ENCODE peak calls at places on chromosomes 11 and 22, in nine cellular contexts. X, V, H, G, L, Y, W, U and T are unnamed samples.
A peak's percentile ranks its signal among the peaks of the same experiment; 100 is the strongest.

GRCh38 chr11:14645247-14645912 is 1.8 kb downstream of the PDE3B start:
- DNase-seq in X (no peak), V (no peak), H (no peak), G (no peak), L (peak; percentile 22), Y (peak; percentile 58), W (peak; percentile 31), U (no peak), T (no peak)

GRCh38 chr11:112289588-112290461 is 29.2 kb upstream of the PLET1 start:
- DNase-seq in X (peak; percentile 82), V (peak; percentile 73), H (peak; percentile 88), G (peak; percentile 85), L (no peak), Y (peak; percentile 84), W (peak; percentile 35), U (peak; percentile 82), T (peak; percentile 88)

GRCh38 chr11:48006301-48006992 is 26.1 kb downstream of the PTPRJ start:
- DNase-seq in X (no peak), V (no peak), H (no peak), G (no peak), L (peak; percentile 78), Y (no peak), W (peak; percentile 79), U (no peak), T (peak; percentile 69)

GRCh38 chr11:18563090-18563730 is 25.3 kb downstream of the UEVLD start:
- DNase-seq in X (no peak), V (no peak), H (no peak), G (no peak), L (no peak), Y (no peak), W (no peak), U (no peak), T (no peak)

GRCh38 chr22:50469377-50470305 is 5.2 kb downstream of the SBF1 start:
- DNase-seq in X (peak; percentile 82), V (peak; percentile 93), H (peak; percentile 95), G (no peak), L (peak; percentile 42), Y (peak; percentile 97), W (peak; percentile 13), U (peak; percentile 58), T (no peak)

GRCh38 chr22:35155403-35156025 is 89.6 kb downstream of the ISX start:
- DNase-seq in X (no peak), V (no peak), H (no peak), G (no peak), L (no peak), Y (no peak), W (no peak), U (no peak), T (no peak)

GRCh38 chr11:103631841-103632240 is 404.6 kb upstream of the DDI1 start:
- DNase-seq in X (no peak), V (no peak), H (no peak), G (no peak), L (no peak), Y (no peak), W (no peak), U (no peak), T (no peak)

GRCh38 chr11:61281581-61282250 is 13.4 kb downstream of the VWCE start:
- DNase-seq in X (peak; percentile 29), V (no peak), H (peak; percentile 81), G (peak; percentile 79), L (no peak), Y (no peak), W (no peak), U (no peak), T (peak; percentile 84)

GRCh38 chr11:133234883-133235282 is 297.4 kb downstream of the OPCML start:
- DNase-seq in X (no peak), V (no peak), H (no peak), G (no peak), L (no peak), Y (no peak), W (no peak), U (no peak), T (no peak)

GRCh38 chr11:1660025-1660867 is 30.7 kb downstream of the KRTAP5-5 start:
- DNase-seq in X (no peak), V (no peak), H (no peak), G (no peak), L (no peak), Y (no peak), W (no peak), U (no peak), T (peak; percentile 24)

DNA sequence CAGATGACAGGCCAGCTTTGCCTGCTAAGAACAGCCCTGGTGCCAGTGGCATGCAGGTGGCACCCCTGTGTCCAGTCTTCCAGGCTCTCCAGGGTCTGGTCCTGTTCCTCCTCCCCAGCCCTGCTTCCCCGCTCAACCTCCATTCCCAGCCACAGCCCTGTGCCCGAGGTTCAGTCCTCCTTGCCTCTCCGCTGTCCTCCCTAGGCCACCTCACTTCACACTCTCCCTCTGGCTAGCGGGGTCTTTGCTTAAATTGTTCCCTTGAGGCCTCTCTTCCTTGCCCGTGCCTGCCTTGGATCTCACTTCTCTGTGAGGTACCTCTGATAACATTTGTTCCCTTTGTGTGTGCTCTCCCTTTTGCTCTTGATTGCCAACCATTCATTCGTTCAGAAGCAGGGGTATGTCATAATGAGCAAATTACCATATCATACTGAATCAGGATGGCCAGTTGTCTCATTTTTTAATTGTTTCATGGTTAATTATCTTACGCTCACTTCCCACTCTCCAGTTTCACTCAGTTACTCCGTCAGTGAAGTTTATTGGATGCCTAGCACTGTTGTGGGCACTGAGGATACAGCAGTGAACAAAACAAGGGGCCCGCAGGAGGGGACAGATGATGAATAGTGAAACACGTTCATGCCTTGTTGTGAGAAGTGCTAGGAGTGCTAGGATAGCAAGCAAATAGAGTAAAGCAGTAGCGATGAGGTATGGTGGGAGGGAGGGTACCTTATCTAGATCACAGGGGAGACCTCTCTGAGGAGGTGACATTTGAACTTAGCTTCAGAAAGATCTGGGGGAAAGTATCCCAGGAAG is 7.4 kb downstream of the BMAL1 start:
- DNase-seq in X (no peak), V (no peak), H (no peak), G (no peak), L (no peak), Y (no peak), W (no peak), U (no peak), T (no peak)
- H3K4me1 ChIP-seq in X (peaks cover 27% of the 10 kb centered on the region), V (peaks cover 16% of the 10 kb centered on the region), H (peaks cover 33% of the 10 kb centered on the region), G (no peaks in the 10 kb centered on the region), L (peaks cover 13% of the 10 kb centered on the region), Y (peaks cover 54% of the 10 kb centered on the region), W (peaks cover 3% of the 10 kb centered on the region), U (no peaks in the 10 kb centered on the region), T (peaks cover 3% of the 10 kb centered on the region)

GRCh38 chr11:70076461-70076931 is 1.6 kb upstream of the ANO1 start:
- DNase-seq in X (peak; percentile 65), V (peak; percentile 7), H (no peak), G (no peak), L (no peak), Y (no peak), W (no peak), U (no peak), T (peak; percentile 67)

GRCh38 chr11:70078095-70078795 is at the start of gene ANO1:
- DNase-seq in X (peak; percentile 42), V (peak; percentile 25), H (no peak), G (peak; percentile 50), L (no peak), Y (no peak), W (peak; percentile 19), U (no peak), T (peak; percentile 83)

GRCh38 chr11:70078796-70079616 is 889 bp downstream of the ANO1 start:
- DNase-seq in X (peak; percentile 22), V (no peak), H (no peak), G (no peak), L (no peak), Y (no peak), W (no peak), U (no peak), T (peak; percentile 77)

GRCh38 chr11:70075836-70076235 is 2.3 kb upstream of the ANO1 start:
- DNase-seq in X (no peak), V (peak; percentile 54), H (no peak), G (no peak), L (no peak), Y (no peak), W (no peak), U (no peak), T (no peak)

DNA sequence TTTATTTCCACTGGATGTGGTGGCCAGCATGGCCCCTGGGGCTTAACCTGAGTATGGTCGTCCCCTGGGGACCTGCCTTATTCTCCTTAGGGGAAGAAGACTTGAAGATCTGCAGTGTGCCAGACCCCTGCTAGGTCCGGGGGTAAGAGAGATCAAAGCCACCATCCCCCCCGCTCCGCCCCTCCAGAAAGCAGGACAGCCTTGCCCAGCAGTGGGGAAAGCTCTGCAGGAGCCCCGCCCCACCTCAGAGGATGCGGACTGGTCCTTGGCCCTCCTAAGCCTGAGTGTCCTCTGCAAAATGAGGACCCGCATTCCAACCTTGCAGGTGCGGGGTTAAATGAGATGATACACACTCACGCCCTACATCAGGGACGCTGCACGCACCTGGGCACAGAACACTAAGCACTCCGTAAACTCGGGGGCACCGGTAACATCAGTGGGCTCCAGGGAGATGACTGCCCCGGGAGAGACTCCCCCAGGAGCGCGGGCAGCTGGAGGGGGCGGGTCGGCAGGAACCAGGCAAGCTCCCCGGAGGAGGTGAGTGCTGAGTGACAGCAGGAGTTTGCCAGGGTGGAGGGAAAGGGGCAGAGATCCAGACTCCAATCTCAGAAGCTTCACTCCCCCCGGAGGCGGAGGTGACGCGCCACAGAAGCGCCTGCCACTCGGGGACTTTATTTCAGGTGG is 564 bp upstream of the ANO1 start:
- DNase-seq in X (no peak), V (peak; percentile 45), H (no peak), G (no peak), L (no peak), Y (no peak), W (no peak), U (no peak), T (peak; percentile 78)
- H3K27me3 ChIP-seq in X (no peaks in the 10 kb centered on the region), V (peaks cover 7% of the 10 kb centered on the region), H (peaks cover 77% of the 10 kb centered on the region), G (peaks cover 99% of the 10 kb centered on the region), L (peaks cover 11% of the 10 kb centered on the region), Y (no peaks in the 10 kb centered on the region), W (no peaks in the 10 kb centered on the region), U (no peaks in the 10 kb centered on the region), T (no peaks in the 10 kb centered on the region)

DNA sequence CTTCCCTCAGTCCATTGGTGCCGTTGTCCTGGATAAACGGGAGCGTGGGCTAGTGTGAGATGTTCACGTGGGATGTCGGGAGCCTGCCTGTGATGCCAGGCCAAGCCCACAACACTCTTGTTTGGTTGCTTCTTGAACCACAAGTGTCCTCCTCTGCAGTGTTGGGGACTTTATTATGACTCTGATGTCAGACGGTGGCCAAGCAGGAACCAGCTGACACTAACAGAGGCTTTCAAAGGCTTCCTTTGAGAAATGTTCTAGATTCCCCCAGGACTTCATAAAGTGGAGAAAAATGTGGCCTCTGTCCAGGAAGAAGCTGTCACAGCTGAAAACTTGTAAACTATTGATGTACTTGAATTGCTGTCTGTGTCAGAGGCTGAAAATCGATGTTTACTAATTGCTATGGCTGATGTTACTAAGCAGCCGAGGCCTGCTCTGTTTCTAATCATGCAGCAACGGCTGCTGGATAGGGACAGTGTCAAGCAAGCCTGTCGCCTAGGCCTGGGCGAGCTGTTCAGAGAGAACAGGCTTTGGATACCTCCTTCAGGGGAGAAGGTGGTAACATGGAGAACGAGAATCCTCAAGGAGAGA is 131.7 kb downstream of the TBC1D22A start:
- DNase-seq in X (peak; percentile 1), V (no peak), H (no peak), G (no peak), L (no peak), Y (no peak), W (peak; percentile 45), U (no peak), T (no peak)
- H3K27ac ChIP-seq in X (no peak overlapping the region), V (no peak overlapping the region), H (peak overlapping the region; percentile 54), G (no peak overlapping the region), L (no peak overlapping the region), Y (no peak overlapping the region), W (no peak overlapping the region), U (peak overlapping the region; percentile 12), T (no peak overlapping the region)

GRCh38 chr11:73382747-73383146 is 6.5 kb downstream of the RELT start:
- DNase-seq in X (no peak), V (no peak), H (no peak), G (no peak), L (no peak), Y (no peak), W (no peak), U (no peak), T (no peak)
- H3K4me1 ChIP-seq in X (peaks cover 30% of the 10 kb centered on the region), V (peaks cover 7% of the 10 kb centered on the region), H (peaks cover 47% of the 10 kb centered on the region), G (peaks cover 76% of the 10 kb centered on the region), L (peaks cover 6% of the 10 kb centered on the region), Y (peaks cover 50% of the 10 kb centered on the region), W (peaks cover 27% of the 10 kb centered on the region), U (no peaks in the 10 kb centered on the region), T (no peaks in the 10 kb centered on the region)